ENCODE peak calls at places on chromosomes 12 and 14, in seven cellular contexts. B, W, Z, P, V, N and C are unnamed samples.

GRCh38 chr12:130139541-130139940 is 22.7 kb upstream of the FZD10 start:
- DNase-seq in B (no peak), W (no peak), Z (no peak), P (no peak), V (peak; percentile 15), N (no peak), C (no peak)

GRCh38 chr12:124500232-124501079 is 67.0 kb downstream of the NCOR2 start:
- DNase-seq in B (peak; percentile 70), W (peak; percentile 92), Z (peak; percentile 77), P (peak; percentile 37), V (no peak), N (peak; percentile 64), C (no peak)

GRCh38 chr14:60710506-60710905 is 13.6 kb downstream of the SIX4 start:
- DNase-seq in B (no peak), W (no peak), Z (no peak), P (no peak), V (no peak), N (no peak), C (no peak)

GRCh38 chr14:44009642-44010041 is 497.4 kb downstream of the FSCB start:
- DNase-seq in B (no peak), W (no peak), Z (no peak), P (no peak), V (no peak), N (no peak), C (no peak)

GRCh38 chr14:33676135-33676566 is 274.7 kb downstream of the EGLN3 start:
- DNase-seq in B (peak; percentile 54), W (no peak), Z (peak; percentile 60), P (peak; percentile 60), V (peak; percentile 63), N (peak; percentile 58), C (peak; percentile 20)

GRCh38 chr14:63308723-63309317 is 9.9 kb downstream of the GPHB5 start:
- DNase-seq in B (no peak), W (no peak), Z (peak; percentile 60), P (peak; percentile 40), V (no peak), N (peak; percentile 47), C (no peak)

GRCh38 chr14:98177551-98177950 is 1094.4 kb downstream of the BCL11B start:
- DNase-seq in B (no peak), W (no peak), Z (no peak), P (no peak), V (no peak), N (no peak), C (no peak)

GRCh38 chr12:67697981-67698380 is 49.4 kb downstream of the DYRK2 start:
- DNase-seq in B (no peak), W (no peak), Z (no peak), P (no peak), V (no peak), N (no peak), C (no peak)

GRCh38 chr14:76834296-76834695 is 8.1 kb downstream of the LRRC74A start:
- DNase-seq in B (no peak), W (no peak), Z (peak; percentile 44), P (peak; percentile 60), V (no peak), N (no peak), C (no peak)

GRCh38 chr14:34201909-34202622 is 251.2 kb upstream of the EGLN3 start:
- DNase-seq in B (no peak), W (no peak), Z (no peak), P (no peak), V (no peak), N (no peak), C (no peak)

DNA sequence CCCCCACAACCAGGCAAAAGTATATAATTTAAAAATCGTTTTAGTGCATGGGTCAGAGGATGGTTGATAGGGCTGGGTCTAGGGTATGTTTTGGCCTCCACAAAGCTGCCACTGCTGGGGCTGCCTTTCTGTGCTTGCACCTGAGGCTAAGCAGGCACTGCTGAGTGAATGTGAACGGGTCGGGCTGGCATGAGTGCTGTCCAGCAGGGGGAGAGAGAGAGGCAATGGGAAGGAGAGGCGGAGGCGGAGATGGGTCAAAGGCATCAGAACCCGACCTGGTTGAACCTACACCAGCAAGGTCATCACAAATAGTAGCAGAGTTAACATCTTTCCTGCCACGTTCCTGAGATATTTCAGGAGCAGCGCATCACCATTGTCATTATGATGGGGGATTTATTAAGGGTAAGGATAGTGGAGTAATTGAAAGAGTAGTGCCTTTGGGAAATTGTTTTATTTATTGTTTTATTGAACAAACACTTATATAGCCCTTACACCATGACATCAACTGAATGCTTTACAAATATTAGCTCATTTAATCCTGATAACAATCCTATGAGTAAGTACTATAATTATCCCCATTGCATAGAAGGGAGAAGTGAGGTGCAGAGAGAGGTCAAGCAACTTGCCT is 5.8 kb upstream of the NRXN3 start:
- DNase-seq in B (no peak), W (no peak), Z (peak; percentile 58), P (peak; percentile 15), V (no peak), N (no peak), C (no peak)
- TF ChIP-seq CTCF in B (peak; percentile 21), W (peak; percentile 24), Z (peak; percentile 46), P (peak; percentile 77), V (no peak), N (no peak), C (peak; percentile 50)

GRCh38 chr14:104974146-104974541 is 4.0 kb downstream of the AHNAK2 start:
- DNase-seq in B (peak; percentile 55), W (peak; percentile 73), Z (no peak), P (no peak), V (no peak), N (no peak), C (peak; percentile 9)
- H3K4me3 ChIP-seq in B (no peak overlapping the region), W (no peak overlapping the region), Z (no peak overlapping the region), P (no peak overlapping the region), V (no peak overlapping the region), N (no peak overlapping the region), C (peak overlapping the region; percentile 29)

GRCh38 chr12:10607885-10608458 is 5.4 kb downstream of the MAGOHB start:
- DNase-seq in B (no peak), W (no peak), Z (no peak), P (no peak), V (no peak), N (peak; percentile 35), C (no peak)
- TF ChIP-seq CTCF in B (peak; percentile 5), W (no peak), Z (peak; percentile 14), P (no peak), V (peak; percentile 13), N (peak; percentile 39), C (no peak)

GRCh38 chr12:113476093-113476986 is 4.7 kb upstream of the LHX5 start:
- DNase-seq in B (no peak), W (no peak), Z (no peak), P (no peak), V (no peak), N (no peak), C (no peak)
- H3K4me3 ChIP-seq in B (no peak overlapping the region), W (no peak overlapping the region), Z (no peak overlapping the region), P (no peak overlapping the region), V (no peak overlapping the region), N (no peak overlapping the region), C (peak overlapping the region; percentile 42)